ENCODE peak calls at places on chromosome 3, in nine cellular contexts. N is progenitor cell of endocrine pancreas, Z is endothelial cell, O is GM12864, M is heart right ventricle, L is upper lobe of right lung, S is adrenal gland, X is AG10803, J is GM20000. F is an unnamed sample.

GRCh38 chr3:38028621-38029361 is 651 bp downstream of the PLCD1 start:
- DNase-seq in L (peak; percentile 71), J (no peak), O (no peak), X (no peak), M (peak; percentile 38), N (no peak), Z (no peak), S (no peak), F (no peak)

GRCh38 chr3:126523745-126524428 is at the start of gene CHST13:
- DNase-seq in J (no peak), X (peak; percentile 33), L (peak; percentile 78), S (peak; percentile 68), O (no peak), N (no peak), M (peak; percentile 43), Z (peak; percentile 64), F (no peak)

GRCh38 chr3:182740710-182741109 is 52.6 kb upstream of the ATP11B start:
- DNase-seq in O (no peak), Z (no peak), S (no peak), L (no peak), N (no peak), M (no peak), J (no peak), X (no peak), F (no peak)

GRCh38 chr3:10357095-10357494 is 36.2 kb upstream of the SEC13 start:
- DNase-seq in Z (no peak), N (no peak), L (no peak), O (no peak), M (no peak), X (no peak), J (no peak), S (no peak), F (no peak)

GRCh38 chr3:12246758-12247157 is 42.1 kb upstream of the PPARG start:
- DNase-seq in N (no peak), O (no peak), J (no peak), Z (no peak), L (no peak), X (no peak), S (no peak), M (no peak), F (no peak)

GRCh38 chr3:49313902-49314676 is 25.8 kb downstream of the USP4 start:
- DNase-seq in Z (no peak), L (no peak), X (no peak), O (no peak), N (no peak), S (no peak), M (no peak), J (peak; percentile 24), F (no peak)

GRCh38 chr3:42020681-42021307 is 58.9 kb upstream of the ULK4 start:
- DNase-seq in Z (no peak), J (no peak), O (no peak), M (no peak), X (peak; percentile 68), L (no peak), S (no peak), N (no peak), F (no peak)

GRCh38 chr3:38124324-38125122 is 12.4 kb downstream of the ACAA1 start:
- DNase-seq in O (no peak), M (no peak), S (no peak), X (no peak), Z (no peak), J (no peak), L (no peak), N (no peak), F (peak; percentile 43)

GRCh38 chr3:42819351-42819965 is 10.2 kb downstream of the ACKR2 start:
- DNase-seq in N (peak; percentile 18), S (no peak), J (no peak), Z (peak; percentile 48), X (no peak), O (no peak), L (no peak), M (no peak), F (no peak)

GRCh38 chr3:195385526-195385925 is 57.3 kb downstream of the ACAP2 start:
- DNase-seq in M (no peak), L (no peak), S (no peak), J (no peak), N (no peak), O (no peak), Z (no peak), X (peak; percentile 46), F (no peak)

GRCh38 chr3:44825264-44825925 is 36.3 kb upstream of the TMEM42 start:
- DNase-seq in M (no peak), Z (no peak), J (peak; percentile 49), L (no peak), S (no peak), X (peak; percentile 77), N (no peak), O (no peak), F (no peak)

GRCh38 chr3:177827517-177828249 is 630.4 kb upstream of the TBL1XR1 start:
- DNase-seq in M (no peak), J (no peak), O (no peak), L (no peak), S (peak; percentile 45), X (peak; percentile 85), Z (no peak), N (no peak), F (no peak)

GRCh38 chr3:148149556-148149955 is 548.1 kb upstream of the AGTR1 start:
- DNase-seq in M (no peak), L (no peak), N (no peak), Z (no peak), O (no peak), S (no peak), J (no peak), X (no peak), F (no peak)

GRCh38 chr3:156761007-156761406 is 65.1 kb upstream of the LEKR1 start:
- DNase-seq in S (no peak), L (no peak), N (no peak), M (no peak), X (no peak), O (no peak), Z (no peak), J (no peak), F (no peak)

GRCh38 chr3:58217209-58217811 is 6.5 kb upstream of the DNASE1L3 start:
- DNase-seq in J (peak; percentile 52), L (peak; percentile 83), M (peak; percentile 62), S (peak; percentile 78), O (no peak), N (peak; percentile 33), Z (peak; percentile 64), X (peak; percentile 60), F (no peak)

GRCh38 chr3:169552533-169552932 is 111.0 kb downstream of the MECOM start:
- DNase-seq in M (no peak), L (no peak), O (no peak), Z (no peak), X (no peak), S (no peak), N (no peak), J (no peak), F (no peak)

GRCh38 chr3:46029953-46030543 is 2.8 kb upstream of the XCR1 start:
- DNase-seq in X (no peak), O (no peak), J (no peak), N (no peak), S (no peak), Z (no peak), M (no peak), L (no peak), F (no peak)

GRCh38 chr3:9806688-9807589 is 3.1 kb upstream of the TTLL3 start:
- DNase-seq in L (no peak), S (no peak), M (no peak), Z (no peak), X (no peak), N (no peak), J (no peak), O (no peak), F (no peak)

GRCh38 chr3:36924748-36925521 is 19.9 kb downstream of the TRANK1 start:
- DNase-seq in S (no peak), J (no peak), N (no peak), M (no peak), Z (no peak), O (no peak), L (no peak), X (no peak), F (no peak)

GRCh38 chr3:36920884-36921567 is 23.8 kb downstream of the TRANK1 start:
- DNase-seq in X (no peak), J (no peak), M (no peak), N (no peak), S (no peak), Z (no peak), O (no peak), L (no peak), F (no peak)

GRCh38 chr3:36926292-36926897 is 18.5 kb downstream of the TRANK1 start:
- DNase-seq in N (no peak), X (no peak), O (no peak), S (no peak), J (no peak), L (no peak), Z (no peak), M (no peak), F (no peak)

GRCh38 chr3:36923981-36924747 is 20.7 kb downstream of the TRANK1 start:
- DNase-seq in X (no peak), S (no peak), M (no peak), Z (no peak), L (no peak), O (no peak), N (no peak), J (no peak), F (no peak)

DNA sequence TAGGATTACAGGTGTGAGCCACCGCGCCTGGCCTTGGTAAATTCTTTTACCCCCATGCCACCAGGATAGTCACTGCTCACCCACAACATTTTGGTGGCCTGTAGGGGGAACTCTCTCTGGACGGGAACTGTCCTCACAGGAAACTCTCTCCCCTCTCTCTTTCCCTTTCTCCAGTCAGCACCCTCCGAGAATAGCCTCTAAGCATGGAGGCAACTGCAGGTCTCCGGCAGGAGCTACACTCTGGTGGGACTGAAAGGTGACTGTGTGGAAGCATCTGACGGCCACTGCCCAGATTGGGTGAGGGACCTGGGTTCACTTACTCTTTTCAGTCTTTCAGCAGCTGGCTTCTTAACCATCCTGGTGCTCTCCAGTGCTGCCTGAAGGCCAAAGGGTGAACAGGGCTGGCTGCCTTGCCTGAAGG is 21.3 kb downstream of the TRANK1 start:
- DNase-seq in O (no peak), X (no peak), J (no peak), Z (no peak), N (no peak), S (peak; percentile 19), L (no peak), M (no peak), F (no peak)
- TF ChIP-seq CTCF in O (peak; percentile 58), X (peak; percentile 27), J (no peak), Z (no peak), N (no peak), S (no peak), L (no peak), M (no peak), F (no peak)

GRCh38 chr3:171614318-171614967 is 154.2 kb upstream of the TNIK start:
- DNase-seq in N (no peak), X (no peak), S (no peak), Z (peak; percentile 63), M (peak; percentile 23), J (peak; percentile 49), O (no peak), L (no peak), F (no peak)
- TF ChIP-seq CTCF in N (peak; percentile 63), X (peak; percentile 52), S (peak; percentile 28), Z (peak; percentile 50), M (peak; percentile 64), J (peak; percentile 68), O (peak; percentile 40), L (peak; percentile 28), F (peak; percentile 77)

GRCh38 chr3:151631946-151632345 is 101.8 kb upstream of the AADACL2 start:
- DNase-seq in L (no peak), S (no peak), J (no peak), O (no peak), N (no peak), X (peak; percentile 9), M (no peak), Z (no peak), F (no peak)
- TF ChIP-seq CTCF in L (no peak), S (no peak), J (no peak), O (no peak), N (no peak), X (no peak), M (no peak), Z (no peak), F (no peak)

GRCh38 chr3:107794664-107795443 is 272.1 kb downstream of the BBX start:
- DNase-seq in L (no peak), O (no peak), S (peak; percentile 7), Z (no peak), M (no peak), X (peak; percentile 48), J (no peak), N (no peak), F (no peak)
- TF ChIP-seq CTCF in L (peak; percentile 29), O (peak; percentile 17), S (peak; percentile 46), Z (no peak), M (peak; percentile 48), X (peak; percentile 60), J (no peak), N (no peak), F (no peak)

F was measured in type B pancreatic cell.